ENCODE peak calls at places on chromosome 11, in seven cellular contexts. G is activated T-helper 1 cell treated with anti-CD3 and anti-CD28 coated beads, Interleukin-2, amount 50 U/mL, for 16 hours; P is COR-L47; O is stimulated activated CD4-positive, alpha-beta T cell treated with anti-CD3 and anti-CD28 coated beads, Interleukin-4, amount 100 ng/mL, for 48 hours; F is stimulated activated CD8-positive, alpha-beta memory T cell treated with anti-CD3 and anti-CD28 coated beads, Interleukin-12 subunit alpha, Interleukin-12 subunit beta, amount 100 ng/mL, for 4 hours; D is activated effector memory CD4-positive, alpha-beta T cell treated with anti-CD3 and anti-CD28 coated beads, Interleukin-2, amount 50 U/mL, for 16 hours; S is hepatic stellate cell. Z is an unnamed sample.
A peak's percentile ranks its signal among the peaks of the same experiment; 100 is the strongest.

GRCh38 chr11:107719557-107720304 is 7.9 kb upstream of the SLN start:
- DNase-seq in F (no peak), D (no peak), G (no peak), P (no peak), S (no peak), O (no peak), Z (no peak)

GRCh38 chr11:117925198-117925925 is 3.8 kb downstream of the TMPRSS13 start:
- DNase-seq in S (no peak), P (no peak), F (no peak), O (no peak), D (peak; percentile 34), G (no peak), Z (no peak)

GRCh38 chr11:123056835-123057491 is 5.0 kb downstream of the HSPA8 start:
- DNase-seq in S (no peak), G (no peak), F (no peak), D (no peak), O (no peak), P (no peak), Z (no peak)

GRCh38 chr11:42890773-42891172 is 421.0 kb upstream of the API5 start:
- DNase-seq in F (no peak), S (no peak), D (no peak), O (no peak), G (no peak), P (no peak), Z (no peak)

GRCh38 chr11:104113541-104113940 is 50.4 kb downstream of the PDGFD start:
- DNase-seq in S (no peak), F (no peak), G (no peak), D (no peak), P (no peak), O (no peak), Z (no peak)

GRCh38 chr11:14264966-14265365 is 94.0 kb downstream of the RRAS2 start:
- DNase-seq in G (no peak), S (no peak), F (no peak), O (no peak), P (no peak), D (no peak), Z (no peak)

GRCh38 chr11:82636620-82637019 is 97.0 kb downstream of the FAM181B start:
- DNase-seq in D (no peak), P (no peak), O (no peak), F (no peak), G (no peak), S (no peak), Z (no peak)

GRCh38 chr11:120513436-120514315 is 2.1 kb downstream of the GRIK4 start:
- DNase-seq in P (no peak), D (peak; percentile 50), F (no peak), O (no peak), S (no peak), G (no peak), Z (no peak)

GRCh38 chr11:59822989-59823566 is 12.5 kb upstream of the MRPL16 start:
- DNase-seq in D (no peak), O (no peak), P (peak; percentile 46), F (no peak), S (peak; percentile 29), G (no peak), Z (peak; percentile 46)

GRCh38 chr11:67311556-67312082 is 8.3 kb downstream of the SSH3 start:
- DNase-seq in S (no peak), P (no peak), O (no peak), D (peak; percentile 64), F (no peak), G (no peak), Z (no peak)

GRCh38 chr11:75639752-75640151 is 29.1 kb downstream of the MAP6 start:
- DNase-seq in O (no peak), F (no peak), P (peak; percentile 96), D (no peak), G (no peak), S (no peak), Z (peak; percentile 48)

GRCh38 chr11:59187587-59187986 is 15.7 kb downstream of the DTX4 start:
- DNase-seq in S (peak; percentile 54), O (no peak), D (no peak), G (no peak), P (no peak), F (no peak), Z (no peak)

GRCh38 chr11:84103096-84103495 is 816.9 kb upstream of the CCDC90B start:
- DNase-seq in S (no peak), P (no peak), O (no peak), F (no peak), D (no peak), G (no peak), Z (no peak)

GRCh38 chr11:1751999-1752906 is 1.9 kb upstream of the IFITM10 start:
- DNase-seq in S (no peak), G (no peak), O (no peak), F (no peak), P (no peak), D (no peak), Z (no peak)

GRCh38 chr11:124707813-124708212 is 31.9 kb upstream of the NRGN start:
- DNase-seq in F (no peak), G (no peak), O (no peak), P (no peak), S (no peak), D (no peak), Z (no peak)

Z was measured in CD14-positive monocyte.